ENCODE peak calls at places on chromosomes 5 and 9, in eight cellular contexts. H is neural crest cell, P is GM12865, T is GM04503, D is fibroblast of the aortic adventitia, R is hypothalamus, G is iris pigment epithelial cell, Z is naive B cell. Q is an unnamed sample.

GRCh38 chr9:114286146-114286679 is 36.7 kb upstream of the ORM1 start:
- DNase-seq in H (no peak), P (no peak), T (no peak), D (no peak), R (no peak), G (no peak), Z (no peak), Q (no peak)

GRCh38 chr5:153960269-153961215 is 78.2 kb downstream of the FAM114A2 start:
- DNase-seq in H (no peak), P (no peak), T (no peak), D (no peak), R (no peak), G (no peak), Z (no peak), Q (no peak)

GRCh38 chr5:127561254-127561653 is 43.8 kb downstream of the PRRC1 start:
- DNase-seq in H (no peak), P (no peak), T (peak), D (peak), R (no peak), G (peak), Z (no peak), Q (peak)

GRCh38 chr5:107313098-107313497 is 357.6 kb downstream of the EFNA5 start:
- DNase-seq in H (no peak), P (no peak), T (no peak), D (no peak), R (no peak), G (no peak), Z (no peak), Q (no peak)

GRCh38 chr5:54545796-54546195 is 28.2 kb downstream of the SNX18 start:
- DNase-seq in H (no peak), P (no peak), T (no peak), D (no peak), R (no peak), G (no peak), Z (no peak), Q (no peak)

GRCh38 chr9:132578367-132578932 is 4.0 kb upstream of the BARHL1 start:
- DNase-seq in H (no peak), P (no peak), T (no peak), D (no peak), R (no peak), G (no peak), Z (no peak), Q (no peak)

GRCh38 chr9:4301971-4302427 is 2.1 kb upstream of the GLIS3 start:
- DNase-seq in H (no peak), P (no peak), T (peak), D (peak), R (peak), G (peak), Z (no peak), Q (peak)

GRCh38 chr9:98144076-98144475 is 25.1 kb upstream of the TRIM14 start:
- DNase-seq in H (no peak), P (no peak), T (no peak), D (no peak), R (no peak), G (no peak), Z (no peak), Q (no peak)

GRCh38 chr5:164868761-164869160 is 1363.3 kb downstream of the MAT2B start:
- DNase-seq in H (no peak), P (peak), T (no peak), D (no peak), R (no peak), G (no peak), Z (peak), Q (no peak)

GRCh38 chr5:124740991-124741583 is 5.4 kb downstream of the ZNF608 start:
- DNase-seq in H (no peak), P (peak), T (peak), D (peak), R (no peak), G (no peak), Z (peak), Q (no peak)

GRCh38 chr9:72365525-72366256 is 683 bp upstream of the ZFAND5 start:
- DNase-seq in H (peak), P (peak), T (no peak), D (peak), R (peak), G (peak), Z (peak), Q (peak)

GRCh38 chr9:68640421-68641089 is 64.5 kb upstream of the PIP5K1B start:
- DNase-seq in H (no peak), P (peak), T (no peak), D (no peak), R (no peak), G (no peak), Z (peak), Q (no peak)

GRCh38 chr5:93800988-93801811 is 59.8 kb upstream of the POU5F2 start:
- DNase-seq in H (peak), P (peak), T (peak), D (peak), R (no peak), G (peak), Z (peak), Q (peak)

GRCh38 chr9:35882265-35882848 is 12.2 kb upstream of the OR13J1 start:
- DNase-seq in H (peak), P (peak), T (no peak), D (peak), R (peak), G (peak), Z (peak), Q (peak)

GRCh38 chr5:172101547-172102225 is 86.3 kb downstream of the STK10 start:
- DNase-seq in H (no peak), P (no peak), T (no peak), D (no peak), R (no peak), G (no peak), Z (no peak), Q (no peak)

GRCh38 chr9:137311171-137311970 is 9.3 kb upstream of the NRARP start:
- DNase-seq in H (no peak), P (no peak), T (no peak), D (no peak), R (no peak), G (peak), Z (no peak), Q (peak)

GRCh38 chr9:130207241-130207992 is 35.2 kb downstream of the NCS1 start:
- DNase-seq in H (no peak), P (no peak), T (no peak), D (no peak), R (peak), G (no peak), Z (no peak), Q (no peak)

GRCh38 chr9:129751841-129752801 is 721 bp downstream of the PTGES start:
- DNase-seq in H (no peak), P (no peak), T (no peak), D (peak), R (no peak), G (no peak), Z (no peak), Q (no peak)

GRCh38 chr5:169416583-169417196 is 115.8 kb upstream of the SLIT3 start:
- DNase-seq in H (no peak), P (peak), T (peak), D (peak), R (no peak), G (peak), Z (no peak), Q (peak)

GRCh38 chr9:34555435-34556230 is 32.8 kb upstream of the ENHO start:
- DNase-seq in H (no peak), P (no peak), T (no peak), D (no peak), R (no peak), G (no peak), Z (no peak), Q (no peak)

GRCh38 chr5:126446498-126447224 is 23.5 kb downstream of the GRAMD2B start:
- DNase-seq in H (no peak), P (peak), T (peak), D (peak), R (no peak), G (peak), Z (no peak), Q (peak)

GRCh38 chr9:127135056-127135745 is 12.8 kb upstream of the ANGPTL2 start:
- DNase-seq in H (no peak), P (no peak), T (no peak), D (no peak), R (no peak), G (no peak), Z (no peak), Q (no peak)

GRCh38 chr9:25677301-25678146 is 720 bp downstream of the TUSC1 start:
- DNase-seq in H (no peak), P (no peak), T (peak), D (peak), R (peak), G (peak), Z (peak), Q (peak)

GRCh38 chr5:169521366-169521983 is 62.1 kb upstream of the SPDL1 start:
- DNase-seq in H (no peak), P (no peak), T (no peak), D (no peak), R (no peak), G (no peak), Z (no peak), Q (no peak)

GRCh38 chr5:41951224-41951623 is 26.1 kb downstream of the FBXO4 start:
- DNase-seq in H (no peak), P (no peak), T (no peak), D (no peak), R (no peak), G (no peak), Z (no peak), Q (no peak)

GRCh38 chr5:172722309-172722815 is 48.6 kb downstream of the DUSP1 start:
- DNase-seq in H (no peak), P (no peak), T (no peak), D (no peak), R (no peak), G (no peak), Z (no peak), Q (no peak)

GRCh38 chr9:70412678-70413426 is 1.6 kb downstream of the KLF9 start:
- DNase-seq in H (no peak), P (no peak), T (no peak), D (peak), R (peak), G (peak), Z (peak), Q (peak)

GRCh38 chr5:121962347-121962670 is 534 bp downstream of the SRFBP1 start:
- DNase-seq in H (no peak), P (peak), T (no peak), D (no peak), R (no peak), G (peak), Z (no peak), Q (no peak)

GRCh38 chr9:20384642-20385041 is 237.7 kb downstream of the MLLT3 start:
- DNase-seq in H (no peak), P (no peak), T (no peak), D (peak), R (no peak), G (no peak), Z (no peak), Q (no peak)

GRCh38 chr9:21516796-21517195 is 34.7 kb upstream of the IFNE start:
- DNase-seq in H (no peak), P (no peak), T (no peak), D (no peak), R (no peak), G (no peak), Z (no peak), Q (peak)

GRCh38 chr9:127140842-127141675 is 18.6 kb upstream of the ANGPTL2 start:
- DNase-seq in H (no peak), P (no peak), T (no peak), D (no peak), R (no peak), G (no peak), Z (no peak), Q (no peak)

GRCh38 chr9:29211681-29212589 is 1638.7 kb upstream of the C9orf72 start:
- DNase-seq in H (peak), P (peak), T (no peak), D (peak), R (peak), G (peak), Z (no peak), Q (no peak)

GRCh38 chr9:126733005-126733404 is 71.8 kb upstream of the ZBTB43 start:
- DNase-seq in H (no peak), P (no peak), T (no peak), D (no peak), R (no peak), G (no peak), Z (no peak), Q (no peak)

GRCh38 chr9:98432134-98432533 is 176.7 kb upstream of the TBC1D2 start:
- DNase-seq in H (no peak), P (no peak), T (no peak), D (no peak), R (no peak), G (no peak), Z (no peak), Q (no peak)

GRCh38 chr5:159951387-159951786 is 35.1 kb downstream of the ADRA1B start:
- DNase-seq in H (no peak), P (peak), T (no peak), D (no peak), R (no peak), G (peak), Z (no peak), Q (peak)